ENCODE peak calls at places on chromosomes 11 and 22, in four cellular contexts. B is uterus, R is upper lobe of left lung, D is heart right ventricle. O is an unnamed sample.

GRCh38 chr11:69328231-69328630 is 34.3 kb downstream of the MYEOV start:
- DNase-seq in B (no peak), R (peak; percentile 4), D (no peak), O (no peak)

GRCh38 chr11:114466742-114467141 is 27.5 kb downstream of the REXO2 start:
- DNase-seq in B (no peak), R (no peak), D (no peak), O (no peak)

GRCh38 chr11:729492-730074 is 17.7 kb upstream of the TALDO1 start:
- DNase-seq in B (no peak), R (no peak), D (no peak), O (no peak)

GRCh38 chr11:59728913-59729312 is 15.3 kb upstream of the OR10V1 start:
- DNase-seq in B (no peak), R (peak; percentile 60), D (no peak), O (no peak)

GRCh38 chr22:50444663-50445062 is 30.2 kb downstream of the SBF1 start:
- DNase-seq in B (no peak), R (peak; percentile 85), D (no peak), O (peak; percentile 44)

GRCh38 chr11:62546244-62546936 is at the start of gene AHNAK:
- DNase-seq in B (peak; percentile 87), R (peak; percentile 86), D (peak; percentile 86), O (no peak)

GRCh38 chr11:82976786-82977185 is 75.2 kb downstream of the DDIAS start:
- DNase-seq in B (no peak), R (no peak), D (no peak), O (no peak)

GRCh38 chr11:69985654-69986420 is 92.3 kb upstream of the ANO1 start:
- DNase-seq in B (no peak), R (no peak), D (no peak), O (no peak)

GRCh38 chr22:19057999-19058491 is 64.2 kb downstream of the DGCR2 start:
- DNase-seq in B (no peak), R (peak; percentile 8), D (no peak), O (no peak)

GRCh38 chr11:122649133-122649532 is 6.4 kb upstream of the UBASH3B start:
- DNase-seq in B (no peak), R (no peak), D (no peak), O (no peak)

GRCh38 chr11:96524475-96524874 is 134.7 kb downstream of the JRKL start:
- DNase-seq in B (no peak), R (no peak), D (no peak), O (no peak)
- TF ChIP-seq CTCF in B (no peak), R (no peak), D (peak; percentile 18), O (no peak)

DNA sequence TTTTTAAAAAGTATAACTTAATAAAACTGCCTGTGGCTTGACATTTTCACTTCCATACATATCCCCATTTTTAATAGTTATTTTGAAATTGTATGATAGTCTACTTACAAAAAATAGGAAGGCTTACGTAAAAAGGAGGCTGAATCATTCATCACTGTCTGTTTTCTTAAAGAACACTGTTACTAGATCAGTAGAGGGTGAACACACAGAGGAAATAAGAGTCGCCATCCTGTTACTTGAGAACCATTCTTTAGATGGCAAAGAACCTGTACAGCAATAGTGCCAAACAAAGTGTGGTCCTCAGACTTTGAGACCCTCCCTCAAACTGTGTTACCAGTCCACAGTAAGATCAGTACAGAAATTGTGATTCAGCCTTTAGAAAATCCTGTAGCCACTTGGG is 180.7 kb downstream of the PGR start:
- DNase-seq in B (no peak), R (no peak), D (no peak), O (no peak)
- H3K4me3 ChIP-seq in B (no peak overlapping the region), R (no peak overlapping the region), D (no peak overlapping the region), O (no peak overlapping the region)

DNA sequence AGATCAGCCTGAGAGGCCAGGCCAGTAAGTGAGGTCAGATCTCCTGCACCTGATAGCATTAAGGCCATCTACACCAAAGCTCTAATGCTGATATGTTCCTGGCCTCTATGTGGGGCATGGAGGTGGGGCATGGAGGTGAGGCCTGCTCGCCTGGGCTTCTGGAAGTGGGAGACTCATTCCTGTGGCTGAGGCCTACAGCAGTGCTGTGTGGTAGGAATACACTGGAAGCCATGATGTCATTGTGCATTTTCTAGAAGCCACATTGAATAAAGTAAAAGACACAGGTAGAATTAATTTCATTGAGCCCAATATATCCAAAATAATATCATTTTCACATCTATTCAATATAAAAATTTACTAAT is 2.7 kb downstream of the PNPLA3 start:
- DNase-seq in B (no peak), R (no peak), D (no peak), O (no peak)
- TF ChIP-seq CTCF in B (no peak), R (no peak), D (no peak), O (no peak)

GRCh38 chr11:44310198-44310455 is 188 bp upstream of the ALX4 start:
- DNase-seq in B (no peak), R (no peak), D (no peak), O (no peak)

GRCh38 chr11:44308923-44309482 is 936 bp downstream of the ALX4 start:
- DNase-seq in B (no peak), R (no peak), D (no peak), O (no peak)

GRCh38 chr11:44310456-44311272 is 725 bp upstream of the ALX4 start:
- DNase-seq in B (no peak), R (no peak), D (no peak), O (no peak)

GRCh38 chr11:44308256-44308922 is 1.6 kb downstream of the ALX4 start:
- DNase-seq in B (no peak), R (no peak), D (no peak), O (no peak)

DNA sequence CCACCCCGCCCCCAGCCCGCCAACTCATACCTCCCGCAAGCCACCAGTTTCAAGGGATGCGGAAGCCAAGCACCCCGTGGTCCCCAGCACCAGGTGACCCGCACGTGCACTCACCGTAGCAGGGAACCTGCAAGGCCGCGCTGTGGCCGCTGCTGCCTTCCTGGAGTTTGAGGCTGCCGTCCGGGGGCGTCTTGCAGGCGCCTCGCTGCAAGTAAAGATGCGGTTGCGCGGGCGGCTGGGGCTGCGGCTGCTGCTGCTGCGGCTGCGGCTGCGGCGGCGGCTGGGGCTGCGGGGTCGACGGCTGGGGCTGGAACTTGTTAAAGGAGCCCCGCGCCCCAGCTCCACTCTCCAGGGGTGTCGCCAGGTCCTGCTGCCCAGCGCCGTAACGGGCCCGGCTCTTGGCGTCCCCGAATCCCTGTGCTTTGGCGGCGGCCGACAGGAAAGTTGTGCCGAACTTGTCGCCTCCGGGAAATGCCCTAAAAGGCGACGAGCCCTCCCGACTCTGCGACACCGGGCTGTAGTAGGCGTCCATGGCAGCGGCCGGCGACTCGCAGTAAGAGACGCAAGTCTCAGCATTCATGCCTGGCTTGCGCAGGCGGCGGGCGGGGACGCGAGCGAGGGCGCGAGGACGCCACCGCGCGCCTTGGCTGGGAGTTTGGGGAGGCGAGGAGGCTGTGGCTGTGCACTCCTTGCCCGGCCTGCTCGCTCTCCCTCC is at the start of gene ALX4:
- DNase-seq in B (no peak), R (no peak), D (peak; percentile 21), O (no peak)
- H3K4me3 ChIP-seq in B (peak within 1 kb of the TSS; percentile 22), R (peak within 1 kb of the TSS; percentile 8), D (peak within 1 kb of the TSS; percentile 42), O (no peak within 1 kb of the TSS)

GRCh38 chr11:57001674-57002401 is 13.1 kb downstream of the OR5AK2 start:
- DNase-seq in B (no peak), R (no peak), D (no peak), O (no peak)
- TF ChIP-seq CTCF in B (no peak), R (no peak), D (no peak), O (peak; percentile 32)

GRCh38 chr11:17699157-17700114 is 19.9 kb upstream of the MYOD1 start:
- DNase-seq in B (no peak), R (no peak), D (no peak), O (no peak)

GRCh38 chr11:17707833-17708232 is 11.5 kb upstream of the MYOD1 start:
- DNase-seq in B (no peak), R (no peak), D (no peak), O (no peak)

GRCh38 chr11:17700991-17701390 is 18.4 kb upstream of the MYOD1 start:
- DNase-seq in B (no peak), R (no peak), D (no peak), O (no peak)

DNA sequence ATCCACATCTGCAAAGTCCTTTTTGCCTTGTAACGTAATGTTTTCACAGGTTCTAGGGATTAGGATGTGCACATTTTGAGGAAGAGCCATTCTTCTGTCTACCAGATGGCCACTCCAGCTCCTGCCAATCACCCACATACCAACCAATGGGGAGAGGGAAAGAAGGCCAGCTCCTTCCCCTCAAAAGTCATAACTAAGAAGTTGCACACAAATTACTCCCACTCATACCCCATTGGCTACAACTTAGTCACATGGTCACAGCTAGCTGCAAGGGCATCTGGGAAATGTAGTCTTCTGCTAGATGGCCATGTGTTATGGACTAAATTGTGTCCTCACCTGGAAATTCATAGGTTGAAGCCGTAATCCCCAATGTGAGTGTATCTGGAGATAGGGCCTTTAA is 15.4 kb upstream of the MYOD1 start:
- DNase-seq in B (no peak), R (no peak), D (no peak), O (no peak)
- H3K4me3 ChIP-seq in B (no peak overlapping the region), R (no peak overlapping the region), D (no peak overlapping the region), O (no peak overlapping the region)

DNA sequence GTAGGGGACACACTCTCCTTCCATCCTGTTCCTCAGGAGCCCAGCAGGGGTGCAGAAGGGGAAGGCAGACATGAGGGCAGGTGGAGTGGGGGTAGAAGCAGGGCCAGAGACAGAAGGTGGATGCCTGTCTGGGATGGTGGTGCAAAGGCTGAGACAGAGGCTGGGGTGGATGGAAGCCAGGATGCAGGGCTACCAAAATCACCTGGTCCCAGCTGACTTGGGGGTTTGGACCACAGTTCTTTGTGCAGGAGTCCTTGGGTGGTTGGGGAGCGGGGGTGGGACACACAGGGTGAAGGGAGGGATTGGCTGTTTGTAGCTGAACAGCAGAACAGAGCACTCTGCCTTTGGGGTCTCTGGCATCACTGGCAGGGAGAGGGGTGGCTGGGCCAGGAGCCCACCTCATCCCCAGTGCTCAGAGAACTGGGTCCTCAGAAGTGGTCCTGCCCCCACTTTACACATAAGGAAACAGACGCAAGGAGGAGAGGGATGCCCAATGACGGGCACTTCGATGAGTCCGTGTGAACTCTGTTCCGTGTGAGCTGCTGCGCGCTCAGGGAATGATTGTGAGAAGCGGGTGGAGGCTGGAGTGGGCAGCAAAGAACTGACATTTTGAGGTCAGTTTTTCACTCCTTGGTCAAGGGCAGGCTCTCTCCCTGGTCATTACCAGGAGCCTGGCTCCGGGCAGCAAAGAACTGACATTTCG is 1.8 kb downstream of the TAGLN start:
- DNase-seq in B (peak; percentile 40), R (no peak), D (no peak), O (no peak)
- TF ChIP-seq CTCF in B (no peak), R (no peak), D (no peak), O (no peak)

GRCh38 chr11:126133902-126134301 is 71.2 kb upstream of the CDON start:
- DNase-seq in B (no peak), R (no peak), D (no peak), O (no peak)

GRCh38 chr11:126129681-126130671 is 67.3 kb upstream of the CDON start:
- DNase-seq in B (no peak), R (peak; percentile 68), D (no peak), O (no peak)

GRCh38 chr11:126135182-126136176 is 72.8 kb upstream of the CDON start:
- DNase-seq in B (no peak), R (no peak), D (no peak), O (no peak)

GRCh38 chr11:126134461-126135155 is 71.9 kb upstream of the CDON start:
- DNase-seq in B (no peak), R (no peak), D (no peak), O (no peak)

DNA sequence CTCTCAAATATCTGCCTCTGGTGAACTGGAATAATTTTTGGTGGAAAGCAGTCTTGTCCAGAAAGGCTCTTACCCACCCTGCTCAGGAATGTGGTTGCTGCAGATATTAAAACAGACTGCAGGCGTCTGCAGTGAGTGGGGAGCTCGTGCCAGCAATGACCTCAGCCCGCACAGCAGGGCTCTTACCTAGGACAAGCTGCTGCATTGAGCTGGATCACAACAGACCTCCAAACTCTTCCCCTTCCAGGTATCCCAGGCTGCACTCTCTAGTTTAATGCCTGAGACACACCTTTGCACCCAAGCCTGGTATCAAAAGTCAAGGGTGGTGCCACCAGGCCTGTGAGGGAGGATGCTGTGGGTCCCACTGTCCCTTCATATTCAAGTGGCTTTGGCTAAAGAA is 69.7 kb upstream of the CDON start:
- DNase-seq in B (peak; percentile 71), R (peak; percentile 89), D (no peak), O (no peak)
- H3K4me3 ChIP-seq in B (no peak overlapping the region), R (no peak overlapping the region), D (no peak overlapping the region), O (no peak overlapping the region)

O was measured in epithelial cell of proximal tubule.